ENCODE peak calls at places on chromosomes 3 and 15, in four cellular contexts. X is fibroblast of lung, S is astrocyte, Y is mammary epithelial cell. R is an unnamed sample.
A peak's percentile ranks its signal among the peaks of the same experiment; 100 is the strongest.

GRCh38 chr15:101489236-101489632 is 273 bp downstream of the PCSK6 start:
- DNase-seq in X (peak; percentile 16), S (no peak), Y (no peak), R (peak; percentile 59)

GRCh38 chr15:55198706-55199105 is 2.0 kb upstream of the RSL24D1 start:
- DNase-seq in X (no peak), S (no peak), Y (no peak), R (no peak)

GRCh38 chr3:129059311-129059975 is 1.1 kb upstream of the GP9 start:
- DNase-seq in X (no peak), S (no peak), Y (no peak), R (peak; percentile 32)

GRCh38 chr15:101579766-101580165 is 72.4 kb downstream of the TM2D3 start:
- DNase-seq in X (peak; percentile 75), S (peak; percentile 67), Y (peak; percentile 88), R (no peak)

GRCh38 chr15:38254065-38254883 is 1.6 kb downstream of the SPRED1 start:
- DNase-seq in X (peak; percentile 73), S (peak; percentile 59), Y (peak; percentile 81), R (peak; percentile 39)

GRCh38 chr15:85477061-85477460 is 96.7 kb downstream of the AKAP13 start:
- DNase-seq in X (no peak), S (no peak), Y (peak; percentile 73), R (no peak)

GRCh38 chr15:45091581-45091980 is 22.4 kb downstream of the DUOX2 start:
- DNase-seq in X (no peak), S (no peak), Y (no peak), R (peak; percentile 34)

GRCh38 chr3:98796334-98796733 is 33.2 kb downstream of the ST3GAL6 start:
- DNase-seq in X (no peak), S (no peak), Y (no peak), R (no peak)

GRCh38 chr15:88238618-88239430 is 17.7 kb downstream of the NTRK3 start:
- DNase-seq in X (peak; percentile 51), S (peak; percentile 42), Y (peak; percentile 27), R (no peak)

GRCh38 chr15:75830910-75831805 is 12.1 kb upstream of the UBE2Q2 start:
- DNase-seq in X (no peak), S (no peak), Y (no peak), R (no peak)

GRCh38 chr3:43379343-43379742 is 93.0 kb downstream of the SNRK start:
- DNase-seq in X (peak; percentile 82), S (peak; percentile 76), Y (no peak), R (no peak)

GRCh38 chr3:7166460-7166859 is 305.5 kb downstream of the GRM7 start:
- DNase-seq in X (no peak), S (no peak), Y (no peak), R (peak; percentile 18)

GRCh38 chr15:91308855-91309254 is 208.8 kb downstream of the SV2B start:
- DNase-seq in X (no peak), S (no peak), Y (no peak), R (no peak)
- H3K4me1 ChIP-seq in X (no peaks in the 10 kb centered on the region), S (no peaks in the 10 kb centered on the region), Y (no peaks in the 10 kb centered on the region), R (peaks cover 13% of the 10 kb centered on the region)

GRCh38 chr15:66766282-66767228 is 64.5 kb downstream of the SMAD6 start:
- DNase-seq in X (peak; percentile 78), S (peak; percentile 72), Y (peak; percentile 56), R (no peak)

GRCh38 chr15:66761723-66762595 is 59.9 kb downstream of the SMAD6 start:
- DNase-seq in X (peak; percentile 55), S (peak; percentile 45), Y (peak; percentile 53), R (no peak)

GRCh38 chr15:66765478-66766281 is 63.6 kb downstream of the SMAD6 start:
- DNase-seq in X (peak; percentile 77), S (peak; percentile 65), Y (peak; percentile 86), R (peak; percentile 43)

GRCh38 chr15:66763186-66764066 is 61.4 kb downstream of the SMAD6 start:
- DNase-seq in X (peak; percentile 39), S (no peak), Y (no peak), R (peak; percentile 94)

DNA sequence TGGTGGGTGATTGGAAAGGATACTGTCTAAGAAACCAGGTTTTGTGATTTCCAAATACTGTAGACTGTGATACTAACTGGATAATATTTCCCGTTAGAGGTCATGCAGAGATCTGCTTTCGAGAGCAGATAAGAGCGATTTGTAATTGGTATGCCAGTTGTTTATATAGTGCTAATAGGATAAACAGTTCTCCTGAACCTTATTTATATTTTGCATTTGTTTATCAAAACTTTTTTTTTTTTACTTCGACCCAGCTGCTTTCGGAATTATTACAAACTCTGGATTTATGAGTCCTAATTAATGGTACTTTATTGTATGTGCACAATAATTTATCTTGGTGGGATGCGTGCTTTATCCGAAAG is 62.0 kb downstream of the SMAD6 start:
- DNase-seq in X (no peak), S (no peak), Y (no peak), R (no peak)
- H3K4me1 ChIP-seq in X (peaks cover 35% of the 10 kb centered on the region), S (peaks cover 42% of the 10 kb centered on the region), Y (peaks cover 48% of the 10 kb centered on the region), R (peaks cover 13% of the 10 kb centered on the region)

GRCh38 chr15:71679223-71680078 is 130.9 kb upstream of the NR2E3 start:
- DNase-seq in X (peak; percentile 67), S (peak; percentile 59), Y (no peak), R (no peak)
- H3K4me1 ChIP-seq in X (peaks cover 20% of the 10 kb centered on the region), S (peaks cover 26% of the 10 kb centered on the region), Y (peaks cover 12% of the 10 kb centered on the region), R (peaks cover 60% of the 10 kb centered on the region)

DNA sequence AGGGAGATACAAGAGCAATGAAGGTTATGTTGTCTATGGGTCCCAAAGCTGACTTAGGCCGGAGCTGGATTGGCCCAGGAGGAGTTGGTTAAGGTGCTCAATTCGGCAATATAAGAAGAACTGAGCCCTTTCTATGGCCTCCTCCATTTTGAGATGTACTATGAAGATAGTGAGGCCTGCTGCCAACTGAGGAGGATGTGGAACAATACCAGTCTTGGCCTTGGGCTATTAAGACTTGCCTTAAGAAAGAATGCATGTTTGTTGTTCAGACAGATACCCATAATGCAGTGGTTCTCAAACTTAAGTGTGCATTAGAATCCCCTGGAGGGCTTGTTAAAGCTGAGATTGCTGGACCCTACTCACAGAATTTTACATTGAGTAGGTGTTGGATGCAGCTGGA is 24.4 kb upstream of the LEKR1 start:
- DNase-seq in X (no peak), S (no peak), Y (no peak), R (no peak)
- H3K4me1 ChIP-seq in X (no peaks in the 10 kb centered on the region), S (no peaks in the 10 kb centered on the region), Y (peaks cover 5% of the 10 kb centered on the region), R (no peaks in the 10 kb centered on the region)

DNA sequence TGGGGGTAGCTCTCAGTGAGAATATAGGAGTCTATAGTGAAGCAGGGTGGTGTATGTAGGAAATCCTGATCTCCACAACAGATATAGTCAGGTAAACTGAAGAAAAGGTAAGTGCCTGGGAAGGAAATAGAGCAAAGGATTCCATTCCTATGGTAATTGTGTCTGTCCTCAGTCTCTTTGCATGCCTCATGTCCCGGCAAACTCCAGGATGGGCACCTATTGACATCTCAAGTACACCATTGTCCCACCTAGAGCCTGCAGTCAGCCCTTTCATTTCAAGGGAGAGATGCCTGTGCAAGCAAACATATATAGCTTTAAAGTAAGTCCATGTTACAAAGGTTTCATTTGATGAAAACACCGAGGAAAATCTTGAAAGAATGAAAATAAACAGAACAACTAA is 257.7 kb upstream of the AZI2 start:
- DNase-seq in X (no peak), S (no peak), Y (no peak), R (no peak)
- H3K4me1 ChIP-seq in X (no peaks in the 10 kb centered on the region), S (no peaks in the 10 kb centered on the region), Y (no peaks in the 10 kb centered on the region), R (no peaks in the 10 kb centered on the region)